ENCODE peak calls at places on chromosomes 13 and 19, in eight cellular contexts. L, D, O, Y, J, F, P and H are unnamed samples.
A peak's percentile ranks its signal among the peaks of the same experiment; 100 is the strongest.

GRCh38 chr13:68982961-68983619 is 1124.5 kb upstream of the ATXN8OS start:
- DNase-seq in L (no peak), D (no peak), O (no peak), Y (peak; percentile 27), J (no peak), F (no peak), P (no peak), H (no peak)

GRCh38 chr19:45691516-45692186 is at the start of gene SNRPD2:
- DNase-seq in L (peak; percentile 82), D (peak; percentile 95), O (no peak), Y (peak; percentile 96), J (peak; percentile 94), F (peak; percentile 89), P (peak; percentile 93), H (peak; percentile 86)

GRCh38 chr19:38277969-38278680 is 13.8 kb downstream of the SPINT2 start:
- DNase-seq in L (no peak), D (peak; percentile 35), O (no peak), Y (peak; percentile 88), J (peak; percentile 59), F (peak; percentile 78), P (peak; percentile 85), H (no peak)

GRCh38 chr13:34462843-34463242 is 479.2 kb upstream of the NBEA start:
- DNase-seq in L (no peak), D (peak; percentile 22), O (no peak), Y (no peak), J (no peak), F (peak; percentile 90), P (peak; percentile 30), H (peak; percentile 51)

GRCh38 chr13:49669735-49670309 is 21.5 kb downstream of the EBPL start:
- DNase-seq in L (peak; percentile 50), D (peak; percentile 81), O (peak; percentile 21), Y (no peak), J (no peak), F (no peak), P (peak; percentile 30), H (peak; percentile 63)

GRCh38 chr13:35573639-35574038 is 97.2 kb upstream of the MAB21L1 start:
- DNase-seq in L (no peak), D (no peak), O (no peak), Y (no peak), J (no peak), F (no peak), P (no peak), H (no peak)

GRCh38 chr13:21445759-21446158 is 13.3 kb downstream of the ZDHHC20 start:
- DNase-seq in L (no peak), D (no peak), O (no peak), Y (no peak), J (no peak), F (no peak), P (no peak), H (no peak)

GRCh38 chr19:47757617-47758432 is 12.5 kb downstream of the NOP53 start:
- DNase-seq in L (no peak), D (no peak), O (no peak), Y (no peak), J (no peak), F (no peak), P (no peak), H (no peak)

GRCh38 chr19:35130761-35131720 is 3.8 kb downstream of the LGI4 start:
- DNase-seq in L (no peak), D (no peak), O (no peak), Y (no peak), J (no peak), F (no peak), P (no peak), H (no peak)

GRCh38 chr19:50315773-50316448 is 13.3 kb downstream of the KCNC3 start:
- DNase-seq in L (no peak), D (no peak), O (no peak), Y (no peak), J (no peak), F (no peak), P (no peak), H (no peak)

GRCh38 chr13:105452895-105453294 is 1082.6 kb downstream of the EFNB2 start:
- DNase-seq in L (no peak), D (no peak), O (no peak), Y (no peak), J (no peak), F (no peak), P (no peak), H (no peak)

GRCh38 chr13:51270606-51271005 is 48.4 kb downstream of the FAM124A start:
- DNase-seq in L (no peak), D (no peak), O (no peak), Y (no peak), J (no peak), F (no peak), P (no peak), H (no peak)

GRCh38 chr19:45650722-45651121 is 11.5 kb upstream of the EML2 start:
- DNase-seq in L (no peak), D (no peak), O (no peak), Y (no peak), J (no peak), F (no peak), P (no peak), H (no peak)

GRCh38 chr13:35266412-35266811 is 210.1 kb downstream of the MAB21L1 start:
- DNase-seq in L (no peak), D (no peak), O (no peak), Y (no peak), J (no peak), F (no peak), P (no peak), H (no peak)

GRCh38 chr19:44552324-44552723 is 22.8 kb upstream of the CEACAM20 start:
- DNase-seq in L (peak; percentile 50), D (no peak), O (no peak), Y (no peak), J (no peak), F (peak; percentile 50), P (no peak), H (peak; percentile 63)

GRCh38 chr13:38415233-38415632 is 65.6 kb downstream of the UFM1 start:
- DNase-seq in L (no peak), D (no peak), O (peak; percentile 2), Y (no peak), J (no peak), F (no peak), P (peak; percentile 23), H (no peak)

GRCh38 chr19:41085748-41086415 is 2.4 kb upstream of the CYP2A13 start:
- DNase-seq in L (no peak), D (no peak), O (no peak), Y (no peak), J (no peak), F (no peak), P (no peak), H (no peak)
- H3K4me3 ChIP-seq in L (no peak overlapping the region), D (no peak overlapping the region), O (no peak overlapping the region), Y (no peak overlapping the region), J (no peak overlapping the region), F (no peak overlapping the region), P (no peak overlapping the region), H (no peak overlapping the region)

GRCh38 chr19:681029-681626 is 4.9 kb downstream of the FSTL3 start:
- DNase-seq in L (peak; percentile 88), D (no peak), O (peak; percentile 41), Y (peak; percentile 79), J (peak; percentile 41), F (no peak), P (peak; percentile 90), H (no peak)
- H3K4me3 ChIP-seq in L (no peak overlapping the region), D (no peak overlapping the region), O (peak overlapping the region; percentile 78), Y (no peak overlapping the region), J (peak overlapping the region; percentile 83), F (peak overlapping the region; percentile 56), P (peak overlapping the region; percentile 76), H (peak overlapping the region; percentile 56)

GRCh38 chr19:17997969-17998826 is 9.8 kb upstream of the ARRDC2 start:
- DNase-seq in L (no peak), D (peak; percentile 24), O (no peak), Y (peak; percentile 62), J (no peak), F (peak; percentile 65), P (no peak), H (peak; percentile 60)
- H3K4me3 ChIP-seq in L (no peak overlapping the region), D (no peak overlapping the region), O (no peak overlapping the region), Y (no peak overlapping the region), J (no peak overlapping the region), F (peak overlapping the region; percentile 76), P (no peak overlapping the region), H (peak overlapping the region; percentile 61)

GRCh38 chr19:29664753-29665214 is 477 bp upstream of the PLEKHF1 start:
- DNase-seq in L (no peak), D (no peak), O (no peak), Y (no peak), J (no peak), F (no peak), P (no peak), H (no peak)
- H3K4me3 ChIP-seq in L (peak overlapping the region; percentile 55), D (peak overlapping the region; percentile 45), O (peak overlapping the region; percentile 62), Y (no peak overlapping the region), J (peak overlapping the region; percentile 91), F (peak overlapping the region; percentile 95), P (peak overlapping the region; percentile 98), H (peak overlapping the region; percentile 48)

GRCh38 chr19:4058696-4059492 is 7.8 kb downstream of the ZBTB7A start:
- DNase-seq in L (no peak), D (no peak), O (no peak), Y (peak; percentile 59), J (no peak), F (no peak), P (no peak), H (no peak)
- H3K4me3 ChIP-seq in L (no peak overlapping the region), D (no peak overlapping the region), O (no peak overlapping the region), Y (no peak overlapping the region), J (peak overlapping the region; percentile 98), F (peak overlapping the region; percentile 47), P (peak overlapping the region; percentile 54), H (peak overlapping the region; percentile 16)

DNA sequence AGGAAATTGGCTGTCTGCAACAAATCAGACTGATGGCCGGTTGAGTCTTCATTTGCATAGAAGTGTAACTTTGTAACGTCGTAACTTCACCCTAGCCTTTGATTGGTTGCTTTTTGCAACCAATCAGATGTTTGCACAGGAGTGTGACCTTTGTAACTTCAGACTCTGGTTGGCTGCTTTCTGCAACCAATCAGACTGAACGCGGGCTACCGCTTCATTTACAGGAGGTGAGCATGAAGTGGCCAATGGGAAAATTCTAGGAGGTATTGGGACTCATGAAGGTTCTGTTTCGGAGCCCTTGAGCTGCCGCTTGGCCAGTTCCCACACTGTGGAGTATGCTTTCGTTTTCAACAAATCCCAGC is 441 bp upstream of the ZNF559 start:
- DNase-seq in L (peak; percentile 69), D (peak; percentile 75), O (no peak), Y (peak; percentile 79), J (peak; percentile 63), F (peak; percentile 85), P (peak; percentile 83), H (peak; percentile 6)
- H3K4me3 ChIP-seq in L (peak overlapping the region; percentile 20), D (peak overlapping the region; percentile 66), O (peak overlapping the region; percentile 74), Y (peak overlapping the region; percentile 52), J (peak overlapping the region; percentile 57), F (peak overlapping the region; percentile 66), P (peak overlapping the region; percentile 89), H (peak overlapping the region; percentile 73)